ENCODE peak calls at places on chromosomes 11 and 22, in four cellular contexts. S is IMR-90, V is H1, L is H9. D is an unnamed sample.

GRCh38 chr11:727859-728748 is 19.2 kb upstream of the TALDO1 start:
- DNase-seq in V (peak), S (peak), L (peak), D (peak)

GRCh38 chr22:36860821-36861659 is at the start of gene NCF4:
- DNase-seq in V (no peak), S (no peak), L (no peak), D (no peak)

GRCh38 chr11:35145249-35145648 is 6.3 kb downstream of the CD44 start:
- DNase-seq in S (peak), L (no peak), V (no peak), D (no peak)

GRCh38 chr11:92219476-92219875 is 5.1 kb upstream of the FAT3 start:
- DNase-seq in V (no peak), S (no peak), L (no peak), D (peak)

GRCh38 chr11:100706179-100706578 is 19.1 kb downstream of the ARHGAP42 start:
- DNase-seq in V (no peak), S (peak), L (no peak), D (no peak)

GRCh38 chr11:75068559-75068958 is 28.1 kb downstream of the OR2AT4 start:
- DNase-seq in L (no peak), S (no peak), V (no peak), D (no peak)

GRCh38 chr11:12179019-12179418 is 68.6 kb downstream of the MICAL2 start:
- DNase-seq in V (no peak), L (no peak), S (no peak), D (no peak)

GRCh38 chr11:114291847-114292680 is 4.1 kb upstream of the NNMT start:
- DNase-seq in L (no peak), V (no peak), S (peak), D (no peak)

GRCh38 chr11:122100222-122101080 is 15.6 kb downstream of the BLID start:
- DNase-seq in V (no peak), L (peak), S (peak), D (peak)

GRCh38 chr11:102046841-102047240 is 396 bp upstream of the CFAP300 start:
- DNase-seq in L (no peak), V (no peak), S (peak), D (no peak)

GRCh38 chr11:30196400-30197206 is 34.2 kb upstream of the FSHB start:
- DNase-seq in S (peak), V (peak), L (peak), D (peak)

GRCh38 chr11:122743949-122744876 is 88.7 kb downstream of the UBASH3B start:
- DNase-seq in V (no peak), S (no peak), L (no peak), D (no peak)

GRCh38 chr11:17250561-17251350 is 25.8 kb upstream of the NUCB2 start:
- DNase-seq in V (no peak), S (peak), L (no peak), D (peak)

GRCh38 chr11:61021661-61022212 is 50.3 kb downstream of the CD6 start:
- DNase-seq in S (no peak), V (peak), L (peak), D (peak)

GRCh38 chr11:77710358-77710757 is 72.8 kb upstream of the CLNS1A start:
- DNase-seq in S (peak), V (no peak), L (no peak), D (no peak)

GRCh38 chr11:28657378-28658030 is 549.3 kb downstream of the METTL15 start:
- DNase-seq in V (no peak), L (no peak), S (peak), D (no peak)

GRCh38 chr22:37529652-37530345 is 10.6 kb upstream of the CARD10 start:
- DNase-seq in L (no peak), S (no peak), V (no peak), D (no peak)

GRCh38 chr11:75714211-75714610 is 3.4 kb upstream of the MOGAT2 start:
- DNase-seq in V (no peak), S (no peak), L (no peak), D (no peak)

GRCh38 chr11:58075781-58076180 is 45.0 kb downstream of the OR6Q1 start:
- DNase-seq in V (no peak), L (no peak), S (peak), D (no peak)

GRCh38 chr22:46754110-46754799 is 8.2 kb upstream of the TBC1D22A start:
- DNase-seq in S (peak), V (no peak), L (no peak), D (no peak)

GRCh38 chr11:47980907-47981621 is 705 bp downstream of the PTPRJ start:
- DNase-seq in S (peak), V (no peak), L (peak), D (peak)

GRCh38 chr11:119483341-119483880 is 60.4 kb upstream of the THY1 start:
- DNase-seq in S (no peak), V (no peak), L (peak), D (no peak)

GRCh38 chr11:10899542-10899830 is 41.6 kb upstream of the ZBED5 start:
- DNase-seq in L (no peak), V (no peak), S (no peak), D (no peak)

GRCh38 chr11:114172055-114172861 is 112.7 kb downstream of the ZBTB16 start:
- DNase-seq in S (no peak), V (no peak), L (no peak), D (no peak)

GRCh38 chr11:3134651-3135490 is 30.2 kb downstream of the OSBPL5 start:
- DNase-seq in L (no peak), V (no peak), S (no peak), D (no peak)
- H4K8ac ChIP-seq in L (no peak), V (no peak), S (no peak), D (no peak)

GRCh38 chr11:44322243-44322642 is 12.3 kb upstream of the ALX4 start:
- DNase-seq in V (no peak), S (no peak), L (no peak), D (no peak)

GRCh38 chr11:44324787-44325525 is 15.0 kb upstream of the ALX4 start:
- DNase-seq in L (no peak), V (no peak), S (no peak), D (no peak)

GRCh38 chr11:44325698-44326097 is 15.8 kb upstream of the ALX4 start:
- DNase-seq in L (no peak), V (no peak), S (no peak), D (no peak)

GRCh38 chr11:44326615-44327475 is 16.9 kb upstream of the ALX4 start:
- DNase-seq in S (no peak), L (no peak), V (no peak), D (no peak)

GRCh38 chr11:44324222-44324621 is 14.3 kb upstream of the ALX4 start:
- DNase-seq in L (no peak), S (no peak), V (no peak), D (no peak)
- H4K5ac ChIP-seq in L (no peak), S (no peak), V (no peak), D (no peak)

GRCh38 chr11:132839226-132839625 is 693.1 kb downstream of the OPCML start:
- DNase-seq in L (no peak), S (no peak), V (no peak), D (no peak)
- H4K8ac ChIP-seq in L (no peak), S (no peak), V (no peak), D (no peak)

DNA sequence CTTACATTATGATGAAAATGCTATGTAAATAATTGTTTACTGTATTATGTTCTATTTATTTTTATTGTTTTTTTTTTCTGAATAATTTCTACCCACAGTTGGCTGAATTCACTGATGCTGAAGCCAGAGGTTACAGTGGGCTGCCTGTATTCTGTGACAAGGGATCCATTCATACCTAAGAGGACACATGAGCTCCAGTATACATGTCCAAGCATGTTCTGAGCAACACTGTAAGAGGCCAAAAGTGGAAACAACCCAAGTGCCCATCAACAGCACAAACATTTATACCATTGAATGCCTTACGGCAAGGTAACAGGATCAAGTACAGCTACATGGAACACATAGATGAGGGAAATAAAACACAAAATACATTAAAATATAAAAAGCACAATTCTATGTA is 1.4 kb upstream of the SRSF8 start:
- DNase-seq in S (no peak), V (no peak), L (no peak), D (no peak)
- H4K5ac ChIP-seq in S (no peak), V (no peak), L (no peak), D (no peak)

DNA sequence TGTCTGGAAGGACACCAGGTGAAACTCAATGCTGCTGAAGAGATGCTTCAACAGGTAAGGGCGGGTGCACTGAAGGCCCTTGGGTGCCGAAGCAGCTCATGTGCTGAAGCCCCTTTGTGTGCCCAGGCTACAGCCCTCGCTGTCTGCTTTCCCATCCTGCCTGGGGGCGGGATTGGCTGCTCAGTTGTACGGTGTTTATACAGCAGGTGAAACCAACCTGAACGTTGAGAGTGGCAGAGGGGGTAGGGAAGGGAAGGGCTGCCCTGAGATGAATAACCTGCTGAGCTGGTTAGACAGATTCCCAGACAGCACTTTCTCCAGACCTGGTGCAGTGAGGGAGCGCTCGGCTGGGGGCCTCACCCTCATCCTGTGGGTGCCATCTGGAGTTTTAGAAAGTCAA is 75.7 kb downstream of the CYB5R2 start:
- DNase-seq in S (no peak), L (no peak), V (no peak), D (no peak)
- H4K8ac ChIP-seq in S (no peak), L (no peak), V (no peak), D (no peak)

GRCh38 chr11:84142411-84142810 is 856.2 kb upstream of the CCDC90B start:
- DNase-seq in L (no peak), S (no peak), V (no peak), D (peak)
- H4K5ac ChIP-seq in L (no peak), S (no peak), V (no peak), D (no peak)

GRCh38 chr22:49965291-49966040 is 4.9 kb downstream of the PIM3 start:
- DNase-seq in V (no peak), S (no peak), L (peak), D (no peak)

GRCh38 chr22:49967333-49968241 is 7.0 kb downstream of the PIM3 start:
- DNase-seq in L (peak), V (no peak), S (no peak), D (no peak)

GRCh38 chr22:49966716-49967332 is 6.3 kb downstream of the PIM3 start:
- DNase-seq in L (peak), S (no peak), V (no peak), D (no peak)

GRCh38 chr22:49964493-49965290 is 4.1 kb downstream of the PIM3 start:
- DNase-seq in V (no peak), L (peak), S (no peak), D (no peak)

GRCh38 chr22:49966041-49966715 is 5.6 kb downstream of the PIM3 start:
- DNase-seq in L (peak), S (no peak), V (no peak), D (no peak)
- H4K8ac ChIP-seq in L (no peak), S (no peak), V (no peak), D (no peak)

DNA sequence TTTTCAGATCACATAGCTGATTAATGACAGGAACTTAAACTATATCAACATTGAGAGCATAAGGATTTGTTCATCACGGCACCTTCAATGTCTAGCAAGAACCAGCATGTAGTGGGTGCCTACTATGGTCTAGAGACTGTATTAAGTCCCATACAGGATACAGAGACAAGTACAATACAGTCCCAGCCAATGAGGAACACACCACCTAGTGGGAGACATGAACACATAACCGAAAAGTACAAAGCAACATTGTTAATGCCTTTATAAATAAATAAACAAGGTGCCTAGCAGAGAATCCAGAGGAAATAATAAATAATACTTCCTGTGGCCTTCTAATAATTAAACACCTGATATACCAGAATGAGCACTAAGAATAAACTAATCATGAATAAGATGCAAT is 87.7 kb upstream of the OPCML start:
- DNase-seq in V (no peak), L (no peak), S (no peak), D (peak)
- H4K5ac ChIP-seq in V (no peak), L (no peak), S (no peak), D (no peak)

DNA sequence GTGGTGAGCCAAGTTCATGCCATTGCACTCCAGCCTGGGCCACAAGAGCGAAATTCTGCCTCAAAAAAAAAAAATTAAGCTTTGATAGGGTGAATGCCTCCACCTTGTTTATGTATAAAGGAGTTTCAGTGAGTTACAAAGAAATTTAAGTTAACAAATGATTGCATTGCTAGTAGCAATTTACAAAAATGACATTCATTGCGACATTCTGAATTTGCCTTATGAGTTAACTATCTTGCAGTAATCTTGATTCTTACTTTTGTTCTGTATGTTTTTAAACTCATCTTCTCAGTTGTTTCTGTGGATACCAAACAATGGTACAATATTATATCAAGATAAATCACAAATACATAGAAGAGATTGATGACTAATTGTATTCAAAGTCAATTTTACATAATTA is 207.0 kb downstream of the DDX10 start:
- DNase-seq in L (no peak), S (no peak), V (no peak), D (no peak)
- H4K8ac ChIP-seq in L (no peak), S (peak), V (no peak), D (no peak)

GRCh38 chr11:46380340-46381045 is 976 bp upstream of the MDK start:
- DNase-seq in L (peak), V (no peak), S (no peak), D (peak)
- H4K5ac ChIP-seq in L (no peak), V (peak), S (peak), D (no peak)